ENCODE peak calls at places on chromosomes 2 and 18, in five cellular contexts. One of them, this sample, is unnamed.

GRCh38 chr18:73962251-73962650 is 185.4 kb downstream of the FBXO15 start:
- DNase-seq in hepatic stellate cell: no peak
- DNase-seq in GOT3: no peak
- DNase-seq in NCI-H1417: no peak
- DNase-seq in stimulated activated CD4-positive, alpha-beta T cell treated with anti-CD3 and anti-CD28 coated beads, Interleukin-4, amount 100 ng/mL, for 1 hour: no peak
- DNase-seq in this sample: peak

GRCh38 chr2:202072226-202072625 is 829 bp upstream of the KIAA2012 start:
- DNase-seq in hepatic stellate cell: no peak
- DNase-seq in GOT3: no peak
- DNase-seq in NCI-H1417: no peak
- DNase-seq in stimulated activated CD4-positive, alpha-beta T cell treated with anti-CD3 and anti-CD28 coated beads, Interleukin-4, amount 100 ng/mL, for 1 hour: no peak
- DNase-seq in this sample: no peak

GRCh38 chr2:218516614-218517013 is 51.5 kb downstream of the USP37 start:
- DNase-seq in hepatic stellate cell: no peak
- DNase-seq in GOT3: no peak
- DNase-seq in NCI-H1417: no peak
- DNase-seq in stimulated activated CD4-positive, alpha-beta T cell treated with anti-CD3 and anti-CD28 coated beads, Interleukin-4, amount 100 ng/mL, for 1 hour: no peak
- DNase-seq in this sample: no peak

GRCh38 chr2:27638709-27639108 is 9.9 kb downstream of the GPN1 start:
- DNase-seq in hepatic stellate cell: no peak
- DNase-seq in GOT3: no peak
- DNase-seq in NCI-H1417: no peak
- DNase-seq in stimulated activated CD4-positive, alpha-beta T cell treated with anti-CD3 and anti-CD28 coated beads, Interleukin-4, amount 100 ng/mL, for 1 hour: no peak
- DNase-seq in this sample: peak

GRCh38 chr2:239828192-239828972 is 196.8 kb downstream of the NDUFA10 start:
- DNase-seq in hepatic stellate cell: no peak
- DNase-seq in GOT3: no peak
- DNase-seq in NCI-H1417: no peak
- DNase-seq in stimulated activated CD4-positive, alpha-beta T cell treated with anti-CD3 and anti-CD28 coated beads, Interleukin-4, amount 100 ng/mL, for 1 hour: no peak
- DNase-seq in this sample: no peak

GRCh38 chr2:148756292-148756975 is 111.9 kb downstream of the EPC2 start:
- DNase-seq in hepatic stellate cell: peak
- DNase-seq in GOT3: no peak
- DNase-seq in NCI-H1417: no peak
- DNase-seq in stimulated activated CD4-positive, alpha-beta T cell treated with anti-CD3 and anti-CD28 coated beads, Interleukin-4, amount 100 ng/mL, for 1 hour: no peak
- DNase-seq in this sample: peak

GRCh38 chr18:54023471-54023870 is 201.0 kb downstream of the MBD2 start:
- DNase-seq in hepatic stellate cell: peak
- DNase-seq in GOT3: no peak
- DNase-seq in NCI-H1417: no peak
- DNase-seq in stimulated activated CD4-positive, alpha-beta T cell treated with anti-CD3 and anti-CD28 coated beads, Interleukin-4, amount 100 ng/mL, for 1 hour: no peak
- DNase-seq in this sample: peak

GRCh38 chr2:241194811-241195210 is 6.3 kb downstream of the ANO7 start:
- DNase-seq in hepatic stellate cell: no peak
- DNase-seq in GOT3: no peak
- DNase-seq in NCI-H1417: no peak
- DNase-seq in stimulated activated CD4-positive, alpha-beta T cell treated with anti-CD3 and anti-CD28 coated beads, Interleukin-4, amount 100 ng/mL, for 1 hour: no peak
- DNase-seq in this sample: no peak

GRCh38 chr2:59074071-59074470 is 832.9 kb upstream of the FANCL start:
- DNase-seq in hepatic stellate cell: no peak
- DNase-seq in GOT3: no peak
- DNase-seq in NCI-H1417: no peak
- DNase-seq in stimulated activated CD4-positive, alpha-beta T cell treated with anti-CD3 and anti-CD28 coated beads, Interleukin-4, amount 100 ng/mL, for 1 hour: no peak
- DNase-seq in this sample: no peak

GRCh38 chr2:10289352-10289751 is 13.4 kb upstream of the HPCAL1 start:
- DNase-seq in hepatic stellate cell: no peak
- DNase-seq in GOT3: no peak
- DNase-seq in NCI-H1417: no peak
- DNase-seq in stimulated activated CD4-positive, alpha-beta T cell treated with anti-CD3 and anti-CD28 coated beads, Interleukin-4, amount 100 ng/mL, for 1 hour: no peak
- DNase-seq in this sample: no peak

GRCh38 chr2:236951830-236952475 is 133.7 kb upstream of the COPS8 start:
- DNase-seq in hepatic stellate cell: no peak
- DNase-seq in GOT3: no peak
- DNase-seq in NCI-H1417: no peak
- DNase-seq in stimulated activated CD4-positive, alpha-beta T cell treated with anti-CD3 and anti-CD28 coated beads, Interleukin-4, amount 100 ng/mL, for 1 hour: no peak
- DNase-seq in this sample: no peak

GRCh38 chr2:128448331-128449225 is 129.9 kb upstream of the HS6ST1 start:
- DNase-seq in hepatic stellate cell: no peak
- DNase-seq in GOT3: no peak
- DNase-seq in NCI-H1417: no peak
- DNase-seq in stimulated activated CD4-positive, alpha-beta T cell treated with anti-CD3 and anti-CD28 coated beads, Interleukin-4, amount 100 ng/mL, for 1 hour: no peak
- DNase-seq in this sample: no peak

GRCh38 chr2:59389240-59389639 is 1148.1 kb upstream of the FANCL start:
- DNase-seq in hepatic stellate cell: no peak
- DNase-seq in GOT3: no peak
- DNase-seq in NCI-H1417: no peak
- DNase-seq in stimulated activated CD4-positive, alpha-beta T cell treated with anti-CD3 and anti-CD28 coated beads, Interleukin-4, amount 100 ng/mL, for 1 hour: no peak
- DNase-seq in this sample: no peak

GRCh38 chr2:224405412-224405811 is 3.5 kb upstream of the FAM124B start:
- DNase-seq in hepatic stellate cell: no peak
- DNase-seq in GOT3: no peak
- DNase-seq in NCI-H1417: no peak
- DNase-seq in stimulated activated CD4-positive, alpha-beta T cell treated with anti-CD3 and anti-CD28 coated beads, Interleukin-4, amount 100 ng/mL, for 1 hour: no peak
- DNase-seq in this sample: no peak

GRCh38 chr2:158243392-158243791 is 141.7 kb downstream of the UPP2 start:
- DNase-seq in hepatic stellate cell: no peak
- DNase-seq in GOT3: no peak
- DNase-seq in NCI-H1417: no peak
- DNase-seq in stimulated activated CD4-positive, alpha-beta T cell treated with anti-CD3 and anti-CD28 coated beads, Interleukin-4, amount 100 ng/mL, for 1 hour: no peak
- DNase-seq in this sample: no peak

GRCh38 chr2:152874955-152875354 is 156.5 kb downstream of the ARL6IP6 start:
- DNase-seq in hepatic stellate cell: no peak
- DNase-seq in GOT3: no peak
- DNase-seq in NCI-H1417: no peak
- DNase-seq in stimulated activated CD4-positive, alpha-beta T cell treated with anti-CD3 and anti-CD28 coated beads, Interleukin-4, amount 100 ng/mL, for 1 hour: no peak
- DNase-seq in this sample: peak

GRCh38 chr2:199956062-199956380 is 639 bp downstream of the MAIP1 start:
- DNase-seq in hepatic stellate cell: no peak
- DNase-seq in GOT3: no peak
- DNase-seq in NCI-H1417: no peak
- DNase-seq in stimulated activated CD4-positive, alpha-beta T cell treated with anti-CD3 and anti-CD28 coated beads, Interleukin-4, amount 100 ng/mL, for 1 hour: no peak
- DNase-seq in this sample: no peak

GRCh38 chr18:961644-962355 is 57.1 kb downstream of the ADCYAP1 start:
- DNase-seq in hepatic stellate cell: peak
- DNase-seq in GOT3: no peak
- DNase-seq in NCI-H1417: peak
- DNase-seq in stimulated activated CD4-positive, alpha-beta T cell treated with anti-CD3 and anti-CD28 coated beads, Interleukin-4, amount 100 ng/mL, for 1 hour: peak
- DNase-seq in this sample: peak

GRCh38 chr2:100826494-100826893 is 6.6 kb downstream of the NPAS2 start:
- DNase-seq in hepatic stellate cell: no peak
- DNase-seq in GOT3: no peak
- DNase-seq in NCI-H1417: no peak
- DNase-seq in stimulated activated CD4-positive, alpha-beta T cell treated with anti-CD3 and anti-CD28 coated beads, Interleukin-4, amount 100 ng/mL, for 1 hour: no peak
- DNase-seq in this sample: no peak

GRCh38 chr2:72781500-72781899 is 44.3 kb downstream of the EXOC6B start:
- DNase-seq in hepatic stellate cell: no peak
- DNase-seq in GOT3: no peak
- DNase-seq in NCI-H1417: no peak
- DNase-seq in stimulated activated CD4-positive, alpha-beta T cell treated with anti-CD3 and anti-CD28 coated beads, Interleukin-4, amount 100 ng/mL, for 1 hour: no peak
- DNase-seq in this sample: no peak

GRCh38 chr2:162085090-162085891 is 11.3 kb upstream of the DPP4 start:
- DNase-seq in hepatic stellate cell: peak
- DNase-seq in GOT3: no peak
- DNase-seq in NCI-H1417: no peak
- DNase-seq in stimulated activated CD4-positive, alpha-beta T cell treated with anti-CD3 and anti-CD28 coated beads, Interleukin-4, amount 100 ng/mL, for 1 hour: no peak
- DNase-seq in this sample: peak

GRCh38 chr2:109644571-109645275 is 30.6 kb downstream of the SOWAHC start:
- DNase-seq in hepatic stellate cell: no peak
- DNase-seq in GOT3: no peak
- DNase-seq in NCI-H1417: no peak
- DNase-seq in stimulated activated CD4-positive, alpha-beta T cell treated with anti-CD3 and anti-CD28 coated beads, Interleukin-4, amount 100 ng/mL, for 1 hour: no peak
- DNase-seq in this sample: no peak

GRCh38 chr2:15425707-15426106 is 135.4 kb downstream of the NBAS start:
- DNase-seq in hepatic stellate cell: no peak
- DNase-seq in GOT3: no peak
- DNase-seq in NCI-H1417: no peak
- DNase-seq in stimulated activated CD4-positive, alpha-beta T cell treated with anti-CD3 and anti-CD28 coated beads, Interleukin-4, amount 100 ng/mL, for 1 hour: no peak
- DNase-seq in this sample: no peak

GRCh38 chr2:217729426-217730058 is 273.3 kb downstream of the TNS1 start:
- DNase-seq in hepatic stellate cell: no peak
- DNase-seq in GOT3: no peak
- DNase-seq in NCI-H1417: no peak
- DNase-seq in stimulated activated CD4-positive, alpha-beta T cell treated with anti-CD3 and anti-CD28 coated beads, Interleukin-4, amount 100 ng/mL, for 1 hour: no peak
- DNase-seq in this sample: no peak

GRCh38 chr2:185208261-185208660 is 530.3 kb upstream of the FSIP2 start:
- DNase-seq in hepatic stellate cell: no peak
- DNase-seq in GOT3: no peak
- DNase-seq in NCI-H1417: peak
- DNase-seq in stimulated activated CD4-positive, alpha-beta T cell treated with anti-CD3 and anti-CD28 coated beads, Interleukin-4, amount 100 ng/mL, for 1 hour: no peak
- DNase-seq in this sample: no peak

GRCh38 chr2:241315879-241316700 is at the start of gene SEPTIN2:
- DNase-seq in hepatic stellate cell: peak
- DNase-seq in GOT3: peak
- DNase-seq in NCI-H1417: peak
- DNase-seq in stimulated activated CD4-positive, alpha-beta T cell treated with anti-CD3 and anti-CD28 coated beads, Interleukin-4, amount 100 ng/mL, for 1 hour: peak
- DNase-seq in this sample: peak

GRCh38 chr2:195359043-195359735 is 297.8 kb upstream of the SLC39A10 start:
- DNase-seq in hepatic stellate cell: no peak
- DNase-seq in GOT3: no peak
- DNase-seq in NCI-H1417: no peak
- DNase-seq in stimulated activated CD4-positive, alpha-beta T cell treated with anti-CD3 and anti-CD28 coated beads, Interleukin-4, amount 100 ng/mL, for 1 hour: no peak
- DNase-seq in this sample: no peak

GRCh38 chr2:56448999-56449431 is 265.2 kb downstream of the CCDC85A start:
- DNase-seq in hepatic stellate cell: no peak
- DNase-seq in GOT3: no peak
- DNase-seq in NCI-H1417: no peak
- DNase-seq in stimulated activated CD4-positive, alpha-beta T cell treated with anti-CD3 and anti-CD28 coated beads, Interleukin-4, amount 100 ng/mL, for 1 hour: no peak
- DNase-seq in this sample: no peak

GRCh38 chr2:26612034-26612433 is 29.1 kb downstream of the CIB4 start:
- DNase-seq in hepatic stellate cell: no peak
- DNase-seq in GOT3: no peak
- DNase-seq in NCI-H1417: no peak
- DNase-seq in stimulated activated CD4-positive, alpha-beta T cell treated with anti-CD3 and anti-CD28 coated beads, Interleukin-4, amount 100 ng/mL, for 1 hour: no peak
- DNase-seq in this sample: no peak

GRCh38 chr2:153474407-153474806 is 4.2 kb downstream of the RPRM start:
- DNase-seq in hepatic stellate cell: no peak
- DNase-seq in GOT3: no peak
- DNase-seq in NCI-H1417: no peak
- DNase-seq in stimulated activated CD4-positive, alpha-beta T cell treated with anti-CD3 and anti-CD28 coated beads, Interleukin-4, amount 100 ng/mL, for 1 hour: no peak
- DNase-seq in this sample: no peak

GRCh38 chr2:84152471-84152870 is 306.6 kb downstream of the SUCLG1 start:
- DNase-seq in hepatic stellate cell: no peak
- DNase-seq in GOT3: no peak
- DNase-seq in NCI-H1417: no peak
- DNase-seq in stimulated activated CD4-positive, alpha-beta T cell treated with anti-CD3 and anti-CD28 coated beads, Interleukin-4, amount 100 ng/mL, for 1 hour: no peak
- DNase-seq in this sample: no peak

This sample was measured in BJ.